ENCODE peak calls at places on chromosomes 16 and 17, in four cellular contexts. One of them, this sample, is unnamed.

GRCh38 chr16:89815639-89816348 is 653 bp downstream of the FANCA start:
- DNase-seq in H1: no peak
- DNase-seq in K562: peak
- DNase-seq in HepG2: no peak
- DNase-seq in this sample: no peak

GRCh38 chr16:81921873-81922584 is 89.2 kb downstream of the SDR42E1 start:
- DNase-seq in H1: no peak
- DNase-seq in K562: no peak
- DNase-seq in HepG2: no peak
- DNase-seq in this sample: no peak

GRCh38 chr17:6462692-6463091 is 18.4 kb downstream of the PIMREG start:
- DNase-seq in H1: no peak
- DNase-seq in K562: no peak
- DNase-seq in HepG2: no peak
- DNase-seq in this sample: no peak

GRCh38 chr17:49180303-49180702 is 30.1 kb downstream of the GNGT2 start:
- DNase-seq in H1: no peak
- DNase-seq in K562: peak
- DNase-seq in HepG2: peak
- DNase-seq in this sample: peak

GRCh38 chr17:9401434-9401833 is 174.2 kb downstream of the STX8 start:
- DNase-seq in H1: no peak
- DNase-seq in K562: no peak
- DNase-seq in HepG2: no peak
- DNase-seq in this sample: no peak

GRCh38 chr16:48291303-48291702 is 44.0 kb upstream of the ABCC11 start:
- DNase-seq in H1: no peak
- DNase-seq in K562: no peak
- DNase-seq in HepG2: no peak
- DNase-seq in this sample: no peak

GRCh38 chr17:16986391-16986790 is 14.5 kb upstream of the TNFRSF13B start:
- DNase-seq in H1: no peak
- DNase-seq in K562: no peak
- DNase-seq in HepG2: no peak
- DNase-seq in this sample: no peak

GRCh38 chr17:7572588-7573323 is 6.7 kb upstream of the CD68 start:
- DNase-seq in H1: peak
- DNase-seq in K562: peak
- DNase-seq in HepG2: peak
- DNase-seq in this sample: peak

GRCh38 chr16:67530013-67530939 is 1.6 kb downstream of the RIPOR1 start:
- DNase-seq in H1: no peak
- DNase-seq in K562: peak
- DNase-seq in HepG2: no peak
- DNase-seq in this sample: peak

GRCh38 chr17:4816826-4817225 is 9.9 kb downstream of the PLD2 start:
- DNase-seq in H1: no peak
- DNase-seq in K562: no peak
- DNase-seq in HepG2: no peak
- DNase-seq in this sample: no peak

GRCh38 chr17:30091771-30092170 is 24.8 kb upstream of the NSRP1 start:
- DNase-seq in H1: no peak
- DNase-seq in K562: no peak
- DNase-seq in HepG2: no peak
- DNase-seq in this sample: peak

GRCh38 chr17:77744268-77744988 is 214.1 kb upstream of the TNRC6C start:
- DNase-seq in H1: no peak
- DNase-seq in K562: no peak
- DNase-seq in HepG2: no peak
- DNase-seq in this sample: no peak

GRCh38 chr17:32970281-32970680 is 21.4 kb upstream of the SPACA3 start:
- DNase-seq in H1: no peak
- DNase-seq in K562: no peak
- DNase-seq in HepG2: no peak
- DNase-seq in this sample: no peak

GRCh38 chr17:47978324-47978723 is 7.4 kb downstream of the CDK5RAP3 start:
- DNase-seq in H1: no peak
- DNase-seq in K562: peak
- DNase-seq in HepG2: peak
- DNase-seq in this sample: peak

GRCh38 chr16:79188115-79188779 is 412.3 kb downstream of the MAF start:
- DNase-seq in H1: no peak
- DNase-seq in K562: no peak
- DNase-seq in HepG2: no peak
- DNase-seq in this sample: no peak

GRCh38 chr17:57984936-57985674 is 2.9 kb downstream of the VEZF1 start:
- DNase-seq in H1: no peak
- DNase-seq in K562: no peak
- DNase-seq in HepG2: no peak
- DNase-seq in this sample: no peak

GRCh38 chr17:78374631-78375274 is 3.7 kb upstream of the PGS1 start:
- DNase-seq in H1: peak
- DNase-seq in K562: no peak
- DNase-seq in HepG2: no peak
- DNase-seq in this sample: peak

GRCh38 chr17:45139533-45139920 is 4.0 kb downstream of the ACBD4 start:
- DNase-seq in H1: no peak
- DNase-seq in K562: no peak
- DNase-seq in HepG2: no peak
- DNase-seq in this sample: no peak
- TF ChIP-seq JUN in H1: no peak
- TF ChIP-seq JUN in K562: no peak
- TF ChIP-seq JUN in HepG2: no peak
- TF ChIP-seq JUN in this sample: no peak

DNA sequence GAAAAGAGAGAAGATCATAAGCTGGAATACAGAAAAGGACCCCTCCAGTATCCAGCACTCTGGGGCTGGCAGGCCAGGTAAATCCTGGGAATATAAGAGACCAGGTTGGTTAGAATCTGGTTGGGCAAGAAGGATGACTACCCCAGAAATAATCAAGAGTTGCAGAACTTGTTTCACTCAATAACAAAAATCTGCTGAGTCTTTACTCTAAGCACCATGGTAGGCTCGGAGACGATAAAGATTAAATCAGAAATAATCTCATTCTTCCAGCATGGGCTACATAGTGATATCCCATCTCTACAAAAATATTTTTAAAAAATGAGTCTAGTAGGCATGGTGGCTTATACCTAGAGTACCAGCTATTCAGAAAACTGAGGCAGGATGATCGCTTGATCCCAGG is 138.0 kb upstream of the KCNJ16 start:
- DNase-seq in H1: no peak
- DNase-seq in K562: no peak
- DNase-seq in HepG2: no peak
- DNase-seq in this sample: no peak
- H3K4me2 ChIP-seq in H1: no peak
- H3K4me2 ChIP-seq in K562: no peak
- H3K4me2 ChIP-seq in HepG2: no peak
- H3K4me2 ChIP-seq in this sample: no peak

GRCh38 chr17:82468692-82469091 is 10.2 kb downstream of the NARF start:
- DNase-seq in H1: no peak
- DNase-seq in K562: no peak
- DNase-seq in HepG2: no peak
- DNase-seq in this sample: no peak
- H3K9ac ChIP-seq in H1: no peak
- H3K9ac ChIP-seq in K562: no peak
- H3K9ac ChIP-seq in HepG2: no peak
- H3K9ac ChIP-seq in this sample: no peak

GRCh38 chr16:88466949-88467348 is 13.9 kb downstream of the ZFPM1 start:
- DNase-seq in H1: no peak
- DNase-seq in K562: no peak
- DNase-seq in HepG2: no peak
- DNase-seq in this sample: no peak

GRCh38 chr16:88466175-88466862 is 13.2 kb downstream of the ZFPM1 start:
- DNase-seq in H1: no peak
- DNase-seq in K562: no peak
- DNase-seq in HepG2: no peak
- DNase-seq in this sample: no peak

GRCh38 chr16:88467433-88468051 is 14.5 kb downstream of the ZFPM1 start:
- DNase-seq in H1: no peak
- DNase-seq in K562: no peak
- DNase-seq in HepG2: no peak
- DNase-seq in this sample: no peak

GRCh38 chr16:88469615-88470395 is 16.7 kb downstream of the ZFPM1 start:
- DNase-seq in H1: no peak
- DNase-seq in K562: no peak
- DNase-seq in HepG2: no peak
- DNase-seq in this sample: no peak

GRCh38 chr16:88468289-88469129 is 15.4 kb downstream of the ZFPM1 start:
- DNase-seq in H1: peak
- DNase-seq in K562: peak
- DNase-seq in HepG2: peak
- DNase-seq in this sample: peak
- TF ChIP-seq JUN in H1: no peak
- TF ChIP-seq JUN in K562: no peak
- TF ChIP-seq JUN in HepG2: no peak
- TF ChIP-seq JUN in this sample: no peak

GRCh38 chr16:72091217-72091616 is 2.2 kb downstream of the TXNL4B start:
- DNase-seq in H1: no peak
- DNase-seq in K562: no peak
- DNase-seq in HepG2: peak
- DNase-seq in this sample: no peak
- H3K4me2 ChIP-seq in H1: no peak
- H3K4me2 ChIP-seq in K562: peak
- H3K4me2 ChIP-seq in HepG2: peak
- H3K4me2 ChIP-seq in this sample: no peak

GRCh38 chr16:3999479-3999868 is 116.8 kb downstream of the ADCY9 start:
- DNase-seq in H1: no peak
- DNase-seq in K562: no peak
- DNase-seq in HepG2: no peak
- DNase-seq in this sample: no peak

GRCh38 chr16:3997231-3997841 is 116.8 kb upstream of the CREBBP start:
- DNase-seq in H1: no peak
- DNase-seq in K562: no peak
- DNase-seq in HepG2: no peak
- DNase-seq in this sample: no peak

GRCh38 chr16:3999890-4000325 is 116.3 kb downstream of the ADCY9 start:
- DNase-seq in H1: no peak
- DNase-seq in K562: no peak
- DNase-seq in HepG2: no peak
- DNase-seq in this sample: no peak

GRCh38 chr16:4003166-4003565 is 113.1 kb downstream of the ADCY9 start:
- DNase-seq in H1: no peak
- DNase-seq in K562: no peak
- DNase-seq in HepG2: no peak
- DNase-seq in this sample: no peak

GRCh38 chr16:3998793-3999478 is 117.3 kb downstream of the ADCY9 start:
- DNase-seq in H1: no peak
- DNase-seq in K562: no peak
- DNase-seq in HepG2: no peak
- DNase-seq in this sample: no peak
- H3K9ac ChIP-seq in H1: no peak
- H3K9ac ChIP-seq in K562: no peak
- H3K9ac ChIP-seq in HepG2: no peak
- H3K9ac ChIP-seq in this sample: no peak

GRCh38 chr16:65600046-65600445 is 478.2 kb upstream of the CDH11 start:
- DNase-seq in H1: no peak
- DNase-seq in K562: no peak
- DNase-seq in HepG2: no peak
- DNase-seq in this sample: no peak
- TF ChIP-seq JUN in H1: no peak
- TF ChIP-seq JUN in K562: no peak
- TF ChIP-seq JUN in HepG2: no peak
- TF ChIP-seq JUN in this sample: no peak

GRCh38 chr17:81518113-81518784 is 5.7 kb upstream of the ACTG1 start:
- DNase-seq in H1: no peak
- DNase-seq in K562: no peak
- DNase-seq in HepG2: no peak
- DNase-seq in this sample: no peak

GRCh38 chr17:81515530-81516041 is 3.0 kb upstream of the ACTG1 start:
- DNase-seq in H1: no peak
- DNase-seq in K562: no peak
- DNase-seq in HepG2: no peak
- DNase-seq in this sample: no peak

GRCh38 chr17:81517339-81518112 is 4.9 kb upstream of the ACTG1 start:
- DNase-seq in H1: no peak
- DNase-seq in K562: no peak
- DNase-seq in HepG2: no peak
- DNase-seq in this sample: no peak

GRCh38 chr17:81516439-81516838 is 3.8 kb upstream of the ACTG1 start:
- DNase-seq in H1: no peak
- DNase-seq in K562: no peak
- DNase-seq in HepG2: no peak
- DNase-seq in this sample: no peak

DNA sequence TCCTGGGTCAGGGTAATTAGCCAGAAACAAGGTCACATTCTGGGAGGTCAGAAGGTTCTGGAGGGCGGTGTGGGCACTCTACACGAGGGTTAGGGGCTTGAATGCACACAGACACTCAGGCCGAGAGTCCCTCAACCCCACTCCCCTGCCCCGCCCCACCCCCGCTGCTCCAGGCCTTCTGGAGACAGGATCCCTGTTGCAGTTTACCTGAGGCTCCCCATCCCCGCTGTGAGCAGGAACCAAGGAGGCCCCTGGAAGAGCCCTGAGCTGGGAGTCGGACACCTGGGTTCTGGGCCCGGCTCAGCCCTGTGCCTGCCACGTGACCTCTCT is 4.4 kb upstream of the ACTG1 start:
- DNase-seq in H1: no peak
- DNase-seq in K562: no peak
- DNase-seq in HepG2: no peak
- DNase-seq in this sample: no peak
- H3K4me2 ChIP-seq in H1: no peak
- H3K4me2 ChIP-seq in K562: no peak
- H3K4me2 ChIP-seq in HepG2: no peak
- H3K4me2 ChIP-seq in this sample: no peak